ENCODE peak calls at places on chromosome 17, in ten cellular contexts. D is PC-3, Q is heart left ventricle, O is stomach, V is cardiac fibroblast, L is fibroblast of lung, Z is thoracic aorta, A is endothelial cell of umbilical vein, E is cardiac muscle cell, Y is transverse colon. K is an unnamed sample.

GRCh38 chr17:60371818-60372510 is 20.0 kb downstream of the USP32 start:
- DNase-seq in O (no peak), A (no peak), D (peak; percentile 57), Q (no peak), V (no peak), E (no peak), L (no peak), Y (no peak), Z (no peak), K (no peak)

GRCh38 chr17:70420876-70421445 is 251.6 kb downstream of the KCNJ2 start:
- DNase-seq in A (no peak), O (no peak), E (no peak), L (no peak), D (no peak), Q (no peak), V (no peak), Z (no peak), Y (no peak), K (no peak)

GRCh38 chr17:7853693-7854043 is 1.2 kb upstream of the TMEM88 start:
- DNase-seq in D (no peak), L (no peak), V (no peak), Z (no peak), Q (no peak), E (no peak), Y (no peak), O (no peak), A (no peak), K (no peak)

GRCh38 chr17:1576500-1576899 is 13.9 kb upstream of the PITPNA start:
- DNase-seq in Y (no peak), L (no peak), V (no peak), O (no peak), Q (no peak), Z (no peak), A (no peak), E (no peak), D (no peak), K (no peak)

GRCh38 chr17:39650121-39650579 is 13.2 kb downstream of the STARD3 start:
- DNase-seq in Y (no peak), O (no peak), V (no peak), E (no peak), Z (no peak), Q (no peak), A (no peak), D (no peak), L (no peak), K (no peak)

GRCh38 chr17:16968786-16969185 is 3.1 kb downstream of the TNFRSF13B start:
- DNase-seq in D (no peak), Y (no peak), A (no peak), V (no peak), O (no peak), L (no peak), Q (no peak), Z (no peak), E (no peak), K (no peak)

GRCh38 chr17:30433514-30433913 is 43.7 kb upstream of the GOSR1 start:
- DNase-seq in Y (no peak), D (peak; percentile 78), E (peak; percentile 95), Z (no peak), A (peak; percentile 98), O (peak; percentile 29), L (peak; percentile 93), Q (no peak), V (peak; percentile 95), K (no peak)

GRCh38 chr17:19346351-19347255 is 15.9 kb downstream of the B9D1 start:
- DNase-seq in V (peak; percentile 85), O (peak; percentile 61), Y (peak; percentile 42), Q (peak; percentile 82), D (peak; percentile 82), E (peak; percentile 85), A (peak; percentile 33), Z (peak; percentile 83), L (peak; percentile 67), K (no peak)

GRCh38 chr17:39801055-39801454 is 63.1 kb downstream of the IKZF3 start:
- DNase-seq in E (no peak), Y (no peak), O (no peak), A (no peak), D (no peak), V (no peak), L (no peak), Z (no peak), Q (no peak), K (no peak)

GRCh38 chr17:63840591-63841349 is 1.7 kb downstream of the SMARCD2 start:
- DNase-seq in D (no peak), Z (no peak), L (peak; percentile 33), O (no peak), Y (no peak), Q (no peak), V (peak; percentile 52), A (no peak), E (peak; percentile 56), K (no peak)

GRCh38 chr17:40483679-40484078 is 17.7 kb downstream of the TNS4 start:
- DNase-seq in E (no peak), L (no peak), Q (no peak), A (no peak), V (no peak), O (no peak), Y (no peak), D (no peak), Z (no peak), K (no peak)

GRCh38 chr17:1019451-1019850 is 22.5 kb downstream of the TIMM22 start:
- DNase-seq in O (peak; percentile 72), V (peak; percentile 23), D (no peak), L (no peak), E (no peak), Y (no peak), Q (peak; percentile 76), A (peak; percentile 17), Z (no peak), K (no peak)

GRCh38 chr17:47685556-47686275 is 8.2 kb upstream of the TBKBP1 start:
- DNase-seq in D (no peak), O (no peak), Z (no peak), A (no peak), V (no peak), E (no peak), L (no peak), Q (no peak), Y (no peak), K (no peak)

GRCh38 chr17:50661795-50662391 is 27.2 kb downstream of the ABCC3 start:
- DNase-seq in A (peak; percentile 86), E (peak; percentile 84), O (peak; percentile 77), D (peak; percentile 100), V (peak; percentile 87), Z (peak; percentile 70), Q (peak; percentile 29), Y (peak; percentile 90), L (peak; percentile 89), K (no peak)

GRCh38 chr17:37532751-37533150 is 43.1 kb downstream of the DUSP14 start:
- DNase-seq in E (no peak), O (no peak), Z (no peak), D (no peak), Q (no peak), V (peak; percentile 10), A (no peak), Y (no peak), L (peak; percentile 58), K (no peak)

GRCh38 chr17:38418069-38418692 is 10.1 kb upstream of the ARHGAP23 start:
- DNase-seq in E (no peak), V (no peak), D (no peak), A (no peak), Y (no peak), Q (no peak), O (no peak), L (no peak), Z (no peak), K (no peak)

GRCh38 chr17:29071303-29071702 is 28.4 kb downstream of the PIPOX start:
- DNase-seq in Z (no peak), Y (no peak), Q (no peak), L (no peak), D (no peak), E (no peak), O (no peak), A (no peak), V (no peak), K (no peak)

GRCh38 chr17:35731239-35731931 is at the start of gene RASL10B:
- DNase-seq in Y (peak; percentile 37), V (peak; percentile 56), Q (peak; percentile 58), D (no peak), Z (no peak), E (peak; percentile 62), L (peak; percentile 39), O (peak; percentile 54), A (peak; percentile 28), K (no peak)

GRCh38 chr17:6572997-6573396 is 16.6 kb upstream of the PITPNM3 start:
- DNase-seq in Z (no peak), Y (no peak), V (no peak), A (no peak), O (peak; percentile 22), Q (no peak), L (no peak), E (no peak), D (no peak), K (no peak)

GRCh38 chr17:82196273-82196672 is 16.4 kb downstream of the CCDC57 start:
- DNase-seq in L (no peak), D (no peak), Q (no peak), Z (no peak), O (no peak), V (peak; percentile 12), A (no peak), Y (no peak), E (peak; percentile 9), K (no peak)
- H3K4me3 ChIP-seq in L (no peak overlapping the region), D (no peak overlapping the region), Q (no peak overlapping the region), Z (peak overlapping the region; percentile 34), O (no peak overlapping the region), V (no peak overlapping the region), A (no peak overlapping the region), Y (no peak overlapping the region), E (no peak overlapping the region), K (no peak overlapping the region)

GRCh38 chr17:67649891-67650290 is 67.8 kb upstream of the NOL11 start:
- DNase-seq in D (no peak), E (no peak), Y (no peak), O (no peak), A (no peak), Z (no peak), Q (no peak), V (no peak), L (no peak), K (no peak)
- TF ChIP-seq CTCF in D (peak; percentile 21), E (no peak), Y (no peak), O (no peak), A (no peak), Z (no peak), Q (no peak), V (no peak), L (no peak), K (no peak)

DNA sequence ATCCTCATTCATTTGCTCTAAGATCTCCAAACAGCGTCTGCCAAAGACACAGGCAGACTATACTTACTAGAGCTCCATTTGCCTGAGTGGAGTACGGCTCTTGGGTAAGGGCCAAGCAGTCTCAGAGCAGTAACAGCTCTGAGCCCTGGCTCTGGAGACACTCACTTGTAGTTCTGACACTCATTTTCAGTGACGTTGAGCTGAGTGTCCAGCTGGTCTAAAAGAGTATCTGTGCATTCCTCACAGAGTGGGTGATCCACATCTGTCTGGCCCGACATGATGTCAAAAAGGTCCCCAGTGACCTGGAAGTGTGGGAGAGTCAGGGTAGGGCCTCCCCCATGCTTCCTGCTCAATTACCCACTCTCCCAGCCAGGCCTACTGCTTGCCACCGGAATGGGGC is 5.7 kb downstream of the BECN1 start:
- DNase-seq in E (peak; percentile 16), Y (no peak), O (no peak), D (no peak), Q (no peak), L (no peak), V (peak; percentile 22), A (no peak), Z (no peak), K (no peak)
- H3K4me3 ChIP-seq in E (no peak overlapping the region), Y (no peak overlapping the region), O (no peak overlapping the region), D (no peak overlapping the region), Q (no peak overlapping the region), L (no peak overlapping the region), V (no peak overlapping the region), A (no peak overlapping the region), Z (no peak overlapping the region), K (no peak overlapping the region)

GRCh38 chr17:51741447-51741846 is 417.1 kb downstream of the CA10 start:
- DNase-seq in Q (no peak), O (no peak), D (peak; percentile 63), E (no peak), Z (no peak), Y (no peak), V (no peak), A (no peak), L (no peak), K (no peak)
- TF ChIP-seq CTCF in Q (no peak), O (no peak), D (no peak), E (no peak), Z (no peak), Y (no peak), V (no peak), A (no peak), L (no peak), K (no peak)

K was measured in GM12864.